ENCODE peak calls at places on chromosomes 3 and 15, in seven cellular contexts. One of them, this sample, is unnamed.
A peak's percentile ranks its signal among the peaks of the same experiment; 100 is the strongest.

GRCh38 chr3:48403533-48404439 is 26.1 kb downstream of the PLXNB1 start:
- DNase-seq in neuronal stem cell: no peak
- DNase-seq in mesenchymal stem cell: no peak
- DNase-seq in IMR-90: no peak
- DNase-seq in mesendoderm: no peak
- DNase-seq in trophoblast cell: no peak
- DNase-seq in H1: no peak
- DNase-seq in this sample: no peak

GRCh38 chr15:22873204-22873701 is 34.8 kb downstream of the NIPA2 start:
- DNase-seq in neuronal stem cell: peak; percentile 15
- DNase-seq in IMR-90: peak; percentile 92
- DNase-seq in mesendoderm: peak; percentile 92
- DNase-seq in trophoblast cell: peak; percentile 37
- DNase-seq in H1: no peak
- DNase-seq in mesenchymal stem cell: peak; percentile 68
- DNase-seq in this sample: peak; percentile 63

GRCh38 chr3:185069583-185070030 is 83.3 kb downstream of the C3orf70 start:
- DNase-seq in mesendoderm: peak; percentile 75
- DNase-seq in neuronal stem cell: peak; percentile 32
- DNase-seq in H1: peak; percentile 60
- DNase-seq in trophoblast cell: no peak
- DNase-seq in mesenchymal stem cell: no peak
- DNase-seq in IMR-90: no peak
- DNase-seq in this sample: peak; percentile 91

GRCh38 chr3:14814473-14814872 is 4.3 kb upstream of the FGD5 start:
- DNase-seq in mesendoderm: peak; percentile 37
- DNase-seq in mesenchymal stem cell: no peak
- DNase-seq in trophoblast cell: peak; percentile 12
- DNase-seq in neuronal stem cell: no peak
- DNase-seq in IMR-90: no peak
- DNase-seq in H1: no peak
- DNase-seq in this sample: no peak

GRCh38 chr3:193174137-193174536 is 66.9 kb upstream of the PLAAT1 start:
- DNase-seq in H1: no peak
- DNase-seq in IMR-90: no peak
- DNase-seq in trophoblast cell: no peak
- DNase-seq in neuronal stem cell: no peak
- DNase-seq in mesendoderm: no peak
- DNase-seq in mesenchymal stem cell: no peak
- DNase-seq in this sample: no peak

GRCh38 chr3:102181202-102181920 is 253.5 kb upstream of the ZPLD1 start:
- DNase-seq in H1: no peak
- DNase-seq in mesendoderm: peak; percentile 8
- DNase-seq in trophoblast cell: peak; percentile 57
- DNase-seq in mesenchymal stem cell: peak; percentile 66
- DNase-seq in IMR-90: peak; percentile 88
- DNase-seq in neuronal stem cell: no peak
- DNase-seq in this sample: no peak

GRCh38 chr15:99618941-99619411 is 53.2 kb downstream of the MEF2A start:
- DNase-seq in neuronal stem cell: no peak
- DNase-seq in mesendoderm: peak; percentile 79
- DNase-seq in mesenchymal stem cell: peak; percentile 23
- DNase-seq in H1: no peak
- DNase-seq in trophoblast cell: peak; percentile 27
- DNase-seq in IMR-90: peak; percentile 31
- DNase-seq in this sample: peak; percentile 37

GRCh38 chr15:81398910-81399551 is 25.0 kb upstream of the TMC3 start:
- DNase-seq in mesenchymal stem cell: peak; percentile 59
- DNase-seq in H1: no peak
- DNase-seq in trophoblast cell: no peak
- DNase-seq in mesendoderm: peak; percentile 36
- DNase-seq in IMR-90: peak; percentile 20
- DNase-seq in neuronal stem cell: no peak
- DNase-seq in this sample: no peak

GRCh38 chr3:56309465-56309864 is 158.8 kb downstream of the ERC2 start:
- DNase-seq in mesenchymal stem cell: peak; percentile 35
- DNase-seq in IMR-90: no peak
- DNase-seq in H1: no peak
- DNase-seq in neuronal stem cell: no peak
- DNase-seq in trophoblast cell: no peak
- DNase-seq in mesendoderm: no peak
- DNase-seq in this sample: no peak

GRCh38 chr3:113495035-113495434 is 19.9 kb downstream of the SPICE1 start:
- DNase-seq in trophoblast cell: peak; percentile 10
- DNase-seq in neuronal stem cell: no peak
- DNase-seq in IMR-90: peak; percentile 44
- DNase-seq in mesendoderm: peak; percentile 32
- DNase-seq in H1: no peak
- DNase-seq in mesenchymal stem cell: peak; percentile 29
- DNase-seq in this sample: no peak

GRCh38 chr15:72312605-72313447 is 7.1 kb downstream of the CELF6 start:
- DNase-seq in IMR-90: peak; percentile 62
- DNase-seq in neuronal stem cell: peak; percentile 48
- DNase-seq in H1: peak; percentile 38
- DNase-seq in mesendoderm: peak; percentile 86
- DNase-seq in mesenchymal stem cell: peak; percentile 73
- DNase-seq in trophoblast cell: peak; percentile 73
- DNase-seq in this sample: peak; percentile 86

GRCh38 chr15:57680021-57680420 is 26.5 kb upstream of the POLR2M start:
- DNase-seq in mesendoderm: no peak
- DNase-seq in H1: no peak
- DNase-seq in mesenchymal stem cell: peak; percentile 30
- DNase-seq in trophoblast cell: no peak
- DNase-seq in IMR-90: peak; percentile 51
- DNase-seq in neuronal stem cell: no peak
- DNase-seq in this sample: no peak

GRCh38 chr3:51704511-51704950 is 2.3 kb upstream of the GRM2 start:
- DNase-seq in mesenchymal stem cell: no peak
- DNase-seq in neuronal stem cell: no peak
- DNase-seq in trophoblast cell: no peak
- DNase-seq in IMR-90: no peak
- DNase-seq in mesendoderm: no peak
- DNase-seq in H1: no peak
- DNase-seq in this sample: no peak

GRCh38 chr3:171320721-171321120 is 139.5 kb downstream of the TNIK start:
- DNase-seq in mesenchymal stem cell: peak; percentile 64
- DNase-seq in IMR-90: peak; percentile 40
- DNase-seq in mesendoderm: no peak
- DNase-seq in trophoblast cell: no peak
- DNase-seq in H1: no peak
- DNase-seq in neuronal stem cell: no peak
- DNase-seq in this sample: no peak

GRCh38 chr3:185688808-185689207 is 102.7 kb downstream of the SENP2 start:
- DNase-seq in neuronal stem cell: no peak
- DNase-seq in IMR-90: peak; percentile 99
- DNase-seq in mesenchymal stem cell: peak; percentile 99
- DNase-seq in mesendoderm: peak; percentile 82
- DNase-seq in trophoblast cell: peak; percentile 90
- DNase-seq in H1: peak; percentile 34
- DNase-seq in this sample: peak; percentile 38

GRCh38 chr3:30598663-30599545 is 7.5 kb upstream of the TGFBR2 start:
- DNase-seq in mesendoderm: no peak
- DNase-seq in trophoblast cell: no peak
- DNase-seq in H1: no peak
- DNase-seq in mesenchymal stem cell: no peak
- DNase-seq in IMR-90: no peak
- DNase-seq in neuronal stem cell: no peak
- DNase-seq in this sample: no peak

GRCh38 chr3:182212479-182213076 is 500.9 kb downstream of the SOX2 start:
- DNase-seq in neuronal stem cell: no peak
- DNase-seq in mesendoderm: peak; percentile 89
- DNase-seq in H1: peak; percentile 39
- DNase-seq in trophoblast cell: no peak
- DNase-seq in IMR-90: peak; percentile 22
- DNase-seq in mesenchymal stem cell: peak; percentile 70
- DNase-seq in this sample: peak; percentile 78

GRCh38 chr15:38670142-38671002 is 105.8 kb upstream of the RASGRP1 start:
- DNase-seq in H1: no peak
- DNase-seq in mesenchymal stem cell: no peak
- DNase-seq in IMR-90: no peak
- DNase-seq in neuronal stem cell: no peak
- DNase-seq in mesendoderm: no peak
- DNase-seq in trophoblast cell: no peak
- DNase-seq in this sample: no peak

GRCh38 chr15:94075349-94075748 is 156.0 kb upstream of the MCTP2 start:
- DNase-seq in mesendoderm: no peak
- DNase-seq in H1: no peak
- DNase-seq in trophoblast cell: no peak
- DNase-seq in IMR-90: peak; percentile 4
- DNase-seq in neuronal stem cell: no peak
- DNase-seq in mesenchymal stem cell: peak; percentile 68
- DNase-seq in this sample: no peak

GRCh38 chr15:74442063-74442462 is 8.3 kb upstream of the SEMA7A start:
- DNase-seq in mesenchymal stem cell: no peak
- DNase-seq in trophoblast cell: no peak
- DNase-seq in H1: no peak
- DNase-seq in IMR-90: no peak
- DNase-seq in neuronal stem cell: no peak
- DNase-seq in mesendoderm: no peak
- DNase-seq in this sample: no peak

GRCh38 chr15:74441248-74441939 is 7.6 kb upstream of the SEMA7A start:
- DNase-seq in mesenchymal stem cell: no peak
- DNase-seq in H1: no peak
- DNase-seq in IMR-90: no peak
- DNase-seq in neuronal stem cell: no peak
- DNase-seq in mesendoderm: no peak
- DNase-seq in trophoblast cell: no peak
- DNase-seq in this sample: no peak

GRCh38 chr15:74444106-74445062 is 10.6 kb upstream of the SEMA7A start:
- DNase-seq in IMR-90: no peak
- DNase-seq in H1: no peak
- DNase-seq in neuronal stem cell: no peak
- DNase-seq in mesenchymal stem cell: no peak
- DNase-seq in mesendoderm: no peak
- DNase-seq in trophoblast cell: no peak
- DNase-seq in this sample: no peak

GRCh38 chr15:74443100-74443909 is 9.5 kb upstream of the SEMA7A start:
- DNase-seq in IMR-90: peak; percentile 59
- DNase-seq in mesendoderm: no peak
- DNase-seq in H1: no peak
- DNase-seq in neuronal stem cell: no peak
- DNase-seq in trophoblast cell: no peak
- DNase-seq in mesenchymal stem cell: no peak
- DNase-seq in this sample: no peak

DNA sequence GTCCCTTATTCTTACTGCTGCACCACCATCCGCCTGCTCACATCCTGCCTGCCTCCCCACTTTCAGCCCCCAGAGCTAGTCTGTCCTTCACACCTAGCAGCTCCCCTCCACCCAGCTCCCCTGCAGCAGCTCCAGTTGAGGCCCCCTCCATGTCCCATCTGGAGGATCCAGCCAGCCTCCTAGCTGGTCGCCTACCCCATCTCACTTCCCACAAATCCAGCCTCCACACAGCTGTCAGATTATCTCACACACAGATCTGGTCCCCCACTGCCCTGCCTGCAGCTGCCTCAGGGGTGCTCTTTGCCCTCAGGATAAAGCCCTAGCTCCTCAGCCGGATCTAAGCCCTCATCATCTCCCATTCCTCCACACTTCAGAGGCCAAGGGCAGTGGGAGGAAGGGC is 8.8 kb upstream of the SEMA7A start:
- DNase-seq in mesenchymal stem cell: no peak
- DNase-seq in mesendoderm: no peak
- DNase-seq in IMR-90: no peak
- DNase-seq in neuronal stem cell: no peak
- DNase-seq in H1: no peak
- DNase-seq in trophoblast cell: no peak
- DNase-seq in this sample: no peak
- H4K8ac ChIP-seq in mesenchymal stem cell: no peak overlapping the region
- H4K8ac ChIP-seq in mesendoderm: no peak overlapping the region
- H4K8ac ChIP-seq in IMR-90: peak overlapping the region; percentile 57
- H4K8ac ChIP-seq in neuronal stem cell: no peak overlapping the region
- H4K8ac ChIP-seq in H1: no peak overlapping the region
- H4K8ac ChIP-seq in trophoblast cell: no peak overlapping the region
- H4K8ac ChIP-seq in this sample: no peak overlapping the region

DNA sequence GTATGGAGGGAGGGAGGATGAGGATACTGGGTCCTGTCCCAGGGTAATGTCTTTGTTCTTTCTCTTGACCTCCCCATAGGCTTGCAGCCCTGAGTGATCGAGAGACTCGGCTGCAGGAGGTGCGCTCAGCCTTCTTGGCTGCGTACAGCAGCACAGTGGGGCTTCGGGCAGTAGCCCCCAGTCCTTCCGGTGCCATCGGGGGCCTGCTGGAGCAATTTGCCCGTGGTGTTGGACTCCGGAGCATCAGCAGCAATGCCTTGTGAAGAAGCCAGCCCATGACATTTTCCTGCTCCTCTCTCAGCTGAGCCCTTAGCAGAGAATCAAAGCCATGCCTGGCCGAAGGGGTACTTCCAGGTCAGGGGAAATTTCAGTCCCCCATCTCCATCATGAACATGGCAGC is 1.9 kb upstream of the CPNE9 start:
- DNase-seq in trophoblast cell: no peak
- DNase-seq in H1: no peak
- DNase-seq in mesenchymal stem cell: no peak
- DNase-seq in mesendoderm: no peak
- DNase-seq in neuronal stem cell: no peak
- DNase-seq in IMR-90: no peak
- DNase-seq in this sample: no peak
- H3K18ac ChIP-seq in trophoblast cell: no peak overlapping the region
- H3K18ac ChIP-seq in H1: no peak overlapping the region
- H3K18ac ChIP-seq in mesenchymal stem cell: no peak overlapping the region
- H3K18ac ChIP-seq in mesendoderm: no peak overlapping the region
- H3K18ac ChIP-seq in neuronal stem cell: no peak overlapping the region
- H3K18ac ChIP-seq in IMR-90: no peak overlapping the region
- H3K18ac ChIP-seq in this sample: no peak overlapping the region

DNA sequence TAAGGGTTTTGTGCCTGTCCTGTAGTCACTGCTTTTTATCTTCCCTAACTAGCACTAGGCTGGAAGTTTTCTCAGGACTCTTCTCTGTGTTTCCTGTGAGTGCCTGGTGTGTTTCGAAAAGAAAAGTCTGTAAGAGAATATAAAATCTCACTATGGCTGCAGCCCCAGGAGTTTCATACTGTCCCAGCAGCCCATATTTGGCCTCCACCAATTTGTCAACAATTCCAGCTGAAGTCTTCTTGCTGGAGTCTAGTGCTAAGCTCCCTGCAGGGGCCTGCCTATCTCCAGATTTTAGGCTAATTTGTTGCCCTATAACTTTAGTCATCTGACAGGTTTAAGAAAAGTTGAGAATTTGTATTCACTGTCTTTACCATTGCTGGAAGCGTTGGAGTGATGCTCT is 283.3 kb downstream of the NEK10 start:
- DNase-seq in H1: no peak
- DNase-seq in IMR-90: no peak
- DNase-seq in neuronal stem cell: no peak
- DNase-seq in trophoblast cell: no peak
- DNase-seq in mesendoderm: no peak
- DNase-seq in mesenchymal stem cell: no peak
- DNase-seq in this sample: no peak
- H4K8ac ChIP-seq in H1: no peak overlapping the region
- H4K8ac ChIP-seq in IMR-90: no peak overlapping the region
- H4K8ac ChIP-seq in neuronal stem cell: no peak overlapping the region
- H4K8ac ChIP-seq in trophoblast cell: no peak overlapping the region
- H4K8ac ChIP-seq in mesendoderm: no peak overlapping the region
- H4K8ac ChIP-seq in mesenchymal stem cell: no peak overlapping the region
- H4K8ac ChIP-seq in this sample: no peak overlapping the region

DNA sequence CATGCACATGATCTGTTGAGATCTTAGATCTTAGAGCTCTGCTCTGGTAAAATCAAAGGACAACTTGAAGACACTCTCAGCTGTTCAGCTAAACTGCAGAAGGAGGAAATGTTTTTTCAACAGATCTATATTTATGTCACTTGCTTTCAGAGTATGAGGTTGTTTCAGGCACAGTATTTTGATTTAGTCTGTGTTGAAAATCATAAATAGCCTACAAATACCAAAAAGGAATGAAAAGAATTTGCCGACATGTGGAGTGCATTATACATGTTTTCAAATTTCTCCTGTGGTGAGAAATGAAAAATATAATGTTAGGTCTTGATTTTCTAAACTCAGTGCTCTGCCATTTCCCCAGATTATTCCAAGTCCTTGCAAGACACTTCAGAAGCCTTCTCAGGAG is 1118.4 kb downstream of the TBL1XR1 start:
- DNase-seq in mesenchymal stem cell: no peak
- DNase-seq in mesendoderm: no peak
- DNase-seq in IMR-90: peak; percentile 3
- DNase-seq in H1: no peak
- DNase-seq in neuronal stem cell: no peak
- DNase-seq in trophoblast cell: no peak
- DNase-seq in this sample: no peak
- H3K18ac ChIP-seq in mesenchymal stem cell: no peak overlapping the region
- H3K18ac ChIP-seq in mesendoderm: no peak overlapping the region
- H3K18ac ChIP-seq in IMR-90: no peak overlapping the region
- H3K18ac ChIP-seq in H1: no peak overlapping the region
- H3K18ac ChIP-seq in neuronal stem cell: no peak overlapping the region
- H3K18ac ChIP-seq in trophoblast cell: no peak overlapping the region
- H3K18ac ChIP-seq in this sample: no peak overlapping the region